ENCODE peak calls at places on chromosomes 16 and 17, in five cellular contexts. E, L, G, B and V are unnamed samples.

GRCh38 chr16:15770512-15770911 is 86.3 kb downstream of the MYH11 start:
- DNase-seq in E (no peak), L (no peak), G (no peak), B (no peak), V (no peak)

GRCh38 chr17:51164911-51165679 is 1.1 kb upstream of the NME2 start:
- DNase-seq in E (no peak), L (peak), G (no peak), B (peak), V (no peak)

GRCh38 chr17:65785109-65785508 is 223.7 kb upstream of the AXIN2 start:
- DNase-seq in E (no peak), L (no peak), G (no peak), B (peak), V (no peak)

GRCh38 chr17:2062571-2063183 is 7.8 kb downstream of the HIC1 start:
- DNase-seq in E (no peak), L (no peak), G (no peak), B (no peak), V (no peak)

GRCh38 chr16:11254913-11255736 is 879 bp downstream of the SOCS1 start:
- DNase-seq in E (no peak), L (peak), G (peak), B (peak), V (peak)

GRCh38 chr16:70410736-70411135 is 28.2 kb downstream of the ST3GAL2 start:
- DNase-seq in E (no peak), L (no peak), G (no peak), B (no peak), V (no peak)

GRCh38 chr16:78509965-78510364 is 410.5 kb downstream of the WWOX start:
- DNase-seq in E (no peak), L (no peak), G (no peak), B (no peak), V (no peak)

GRCh38 chr17:76867578-76868175 is 527 bp upstream of the MGAT5B start:
- DNase-seq in E (no peak), L (no peak), G (no peak), B (no peak), V (no peak)

GRCh38 chr16:82793550-82794244 is 166.9 kb downstream of the CDH13 start:
- DNase-seq in E (no peak), L (no peak), G (no peak), B (no peak), V (no peak)

GRCh38 chr16:26889751-26890150 is 177.0 kb upstream of the C16orf82 start:
- DNase-seq in E (no peak), L (no peak), G (no peak), B (no peak), V (no peak)

GRCh38 chr17:29140051-29140582 is 40.1 kb downstream of the MYO18A start:
- DNase-seq in E (peak), L (peak), G (peak), B (peak), V (peak)

GRCh38 chr17:63099420-63099819 is 133.4 kb downstream of the TANC2 start:
- DNase-seq in E (no peak), L (no peak), G (no peak), B (no peak), V (no peak)

GRCh38 chr17:34156741-34157589 is 98.1 kb upstream of the CCL2 start:
- DNase-seq in E (no peak), L (no peak), G (no peak), B (no peak), V (no peak)

GRCh38 chr16:85383836-85384825 is 229.0 kb upstream of the GSE1 start:
- DNase-seq in E (no peak), L (no peak), G (no peak), B (no peak), V (no peak)

GRCh38 chr17:29615048-29615385 is 7.7 kb downstream of the CORO6 start:
- DNase-seq in E (peak), L (no peak), G (no peak), B (peak), V (peak)

GRCh38 chr16:73713817-73714495 is 582.7 kb upstream of the PSMD7 start:
- DNase-seq in E (no peak), L (no peak), G (no peak), B (peak), V (no peak)

GRCh38 chr17:4503283-4504005 is 4.8 kb downstream of the SPNS2 start:
- DNase-seq in E (no peak), L (no peak), G (no peak), B (no peak), V (no peak)

GRCh38 chr16:12729448-12729847 is 74.2 kb downstream of the CPPED1 start:
- DNase-seq in E (no peak), L (no peak), G (peak), B (no peak), V (no peak)

GRCh38 chr17:16935241-16935663 is 36.7 kb downstream of the TNFRSF13B start:
- DNase-seq in E (no peak), L (no peak), G (peak), B (no peak), V (no peak)

GRCh38 chr16:55367796-55368195 is 43.8 kb downstream of the IRX6 start:
- DNase-seq in E (no peak), L (no peak), G (no peak), B (no peak), V (no peak)

GRCh38 chr16:19879241-19879792 is 5.3 kb downstream of the GPRC5B start:
- DNase-seq in E (no peak), L (peak), G (no peak), B (peak), V (no peak)

GRCh38 chr17:42135664-42136653 is 13.4 kb downstream of the HSPB9 start:
- DNase-seq in E (no peak), L (peak), G (no peak), B (peak), V (no peak)

GRCh38 chr17:4945176-4945943 is 3.0 kb downstream of the PFN1 start:
- DNase-seq in E (no peak), L (no peak), G (peak), B (no peak), V (peak)

GRCh38 chr16:24858219-24859041 is 12.7 kb downstream of the SLC5A11 start:
- DNase-seq in E (no peak), L (no peak), G (peak), B (peak), V (peak)

GRCh38 chr17:59844884-59845594 is 47.7 kb downstream of the TUBD1 start:
- DNase-seq in E (no peak), L (peak), G (peak), B (no peak), V (no peak)

GRCh38 chr16:383326-384020 is 1.7 kb upstream of the PGAP6 start:
- DNase-seq in E (no peak), L (peak), G (peak), B (no peak), V (no peak)

GRCh38 chr17:7548585-7549400 is at the start of gene TNFSF12:
- DNase-seq in E (no peak), L (no peak), G (no peak), B (peak), V (peak)

GRCh38 chr17:33469411-33469810 is 176.3 kb upstream of the ASIC2 start:
- DNase-seq in E (no peak), L (no peak), G (no peak), B (no peak), V (no peak)

GRCh38 chr17:68053237-68054030 is 17.9 kb downstream of the KPNA2 start:
- DNase-seq in E (no peak), L (no peak), G (no peak), B (no peak), V (no peak)

GRCh38 chr17:57916925-57917858 is 38.0 kb downstream of the CUEDC1 start:
- DNase-seq in E (no peak), L (peak), G (no peak), B (no peak), V (no peak)

GRCh38 chr16:10625595-10626357 is 45.4 kb upstream of the EMP2 start:
- DNase-seq in E (no peak), L (no peak), G (peak), B (no peak), V (no peak)

GRCh38 chr17:9473716-9474115 is 101.9 kb downstream of the STX8 start:
- DNase-seq in E (no peak), L (no peak), G (no peak), B (no peak), V (no peak)